ENCODE peak calls at places on chromosomes 13 and 19, in eight cellular contexts. L is neuronal stem cell, Y is stomach, T is SK-N-DZ, F is AG08395, B is putamen, D is GM04503, S is cerebellum. O is an unnamed sample.

GRCh38 chr19:10332158-10332964 is 968 bp downstream of the RAVER1 start:
- DNase-seq in B (no peak), D (no peak), F (no peak), L (no peak), T (no peak), S (no peak), Y (no peak), O (no peak)

GRCh38 chr13:23378009-23378632 is 55.4 kb downstream of the SACS start:
- DNase-seq in F (peak), D (peak), Y (no peak), L (no peak), T (no peak), S (no peak), B (peak), O (no peak)

GRCh38 chr13:82758056-82758455 is 1124.2 kb downstream of the SLITRK1 start:
- DNase-seq in Y (no peak), T (peak), L (no peak), B (no peak), S (no peak), F (no peak), D (no peak), O (peak)

GRCh38 chr13:26558912-26559485 is 1.5 kb downstream of the WASF3 start:
- DNase-seq in F (no peak), D (no peak), Y (no peak), B (no peak), T (no peak), S (no peak), L (peak), O (no peak)

GRCh38 chr19:29545866-29546582 is 20.2 kb downstream of the VSTM2B start:
- DNase-seq in F (no peak), Y (no peak), T (no peak), D (no peak), S (no peak), B (no peak), L (no peak), O (peak)

GRCh38 chr19:58007285-58007684 is 4.7 kb upstream of the ZNF606 start:
- DNase-seq in T (no peak), L (no peak), S (no peak), B (no peak), F (no peak), D (no peak), Y (no peak), O (peak)

GRCh38 chr19:13165091-13165997 is 15.1 kb downstream of the IER2 start:
- DNase-seq in S (no peak), D (no peak), Y (no peak), T (no peak), F (no peak), L (no peak), B (no peak), O (no peak)

GRCh38 chr13:89726690-89727435 is 1620.6 kb upstream of the MIR17HG start:
- DNase-seq in F (no peak), S (no peak), B (no peak), Y (no peak), T (no peak), D (no peak), L (no peak), O (no peak)

GRCh38 chr19:12703056-12703455 is 6.6 kb upstream of the FBXW9 start:
- DNase-seq in B (no peak), L (peak), F (peak), S (no peak), Y (no peak), T (peak), D (no peak), O (peak)

GRCh38 chr13:102466836-102467235 is 65.0 kb upstream of the FGF14 start:
- DNase-seq in T (no peak), F (no peak), D (no peak), L (no peak), Y (no peak), S (no peak), B (no peak), O (no peak)

GRCh38 chr19:45016388-45017314 is 15.4 kb downstream of the RELB start:
- DNase-seq in L (peak), B (peak), T (peak), Y (peak), S (peak), F (peak), D (peak), O (peak)

GRCh38 chr13:110274687-110275086 is 32.3 kb downstream of the COL4A1 start:
- DNase-seq in Y (no peak), B (no peak), S (no peak), F (peak), T (no peak), D (no peak), L (no peak), O (no peak)

GRCh38 chr13:80132741-80133601 is 208.0 kb downstream of the SPRY2 start:
- DNase-seq in L (no peak), T (peak), D (no peak), S (peak), Y (peak), B (peak), F (peak), O (no peak)

GRCh38 chr13:53191091-53191490 is 162.5 kb downstream of the OLFM4 start:
- DNase-seq in Y (no peak), S (no peak), B (no peak), T (no peak), D (no peak), F (peak), L (peak), O (peak)

GRCh38 chr19:30450945-30451344 is 78.8 kb downstream of the ZNF536 start:
- DNase-seq in D (no peak), S (peak), F (peak), B (no peak), Y (no peak), T (no peak), L (no peak), O (no peak)

GRCh38 chr19:39031368-39032163 is 783 bp downstream of the FBXO27 start:
- DNase-seq in F (peak), S (peak), L (peak), T (peak), B (peak), Y (peak), D (no peak), O (peak)

GRCh38 chr19:48806818-48807589 is 3.8 kb downstream of the BCAT2 start:
- DNase-seq in S (peak), D (no peak), B (peak), Y (no peak), F (peak), T (peak), L (peak), O (peak)

GRCh38 chr19:41998246-41999020 is 4.4 kb upstream of the ATP1A3 start:
- DNase-seq in F (peak), L (peak), Y (peak), D (no peak), S (peak), B (no peak), T (peak), O (peak)

GRCh38 chr19:15249912-15250634 is 17.8 kb upstream of the EPHX3 start:
- DNase-seq in L (no peak), Y (no peak), B (peak), F (peak), T (no peak), D (peak), S (no peak), O (no peak)

GRCh38 chr13:34698953-34699352 is 243.1 kb upstream of the NBEA start:
- DNase-seq in T (no peak), Y (no peak), B (no peak), D (no peak), S (no peak), F (no peak), L (no peak), O (no peak)

GRCh38 chr13:74325106-74325505 is 190.9 kb upstream of the KLF12 start:
- DNase-seq in B (peak), D (no peak), L (no peak), S (peak), T (no peak), Y (no peak), F (peak), O (no peak)

GRCh38 chr13:37886879-37887278 is 17.3 kb upstream of the TRPC4 start:
- DNase-seq in L (no peak), S (no peak), T (no peak), Y (no peak), F (no peak), B (no peak), D (no peak), O (no peak)

GRCh38 chr13:31067416-31068118 is 94.1 kb downstream of the HSPH1 start:
- DNase-seq in S (no peak), Y (no peak), B (peak), L (no peak), F (peak), D (no peak), T (no peak), O (no peak)

GRCh38 chr19:52451241-52451640 is 2.1 kb upstream of the ZNF578 start:
- DNase-seq in Y (no peak), T (no peak), D (no peak), S (no peak), F (no peak), L (no peak), B (no peak), O (no peak)

GRCh38 chr13:92074658-92075057 is 676.2 kb downstream of the GPC5 start:
- DNase-seq in D (no peak), F (no peak), B (no peak), S (no peak), L (peak), Y (no peak), T (peak), O (peak)

GRCh38 chr13:95714142-95714832 is 37.3 kb downstream of the DNAJC3 start:
- DNase-seq in B (no peak), D (peak), F (peak), T (no peak), Y (no peak), L (no peak), S (no peak), O (no peak)

GRCh38 chr13:100362371-100362770 is 226.2 kb downstream of the GGACT start:
- DNase-seq in Y (no peak), D (no peak), S (no peak), T (no peak), B (no peak), L (no peak), F (no peak), O (no peak)

GRCh38 chr19:29004796-29005195 is 208.2 kb downstream of the UQCRFS1 start:
- DNase-seq in F (no peak), S (no peak), B (no peak), T (no peak), D (no peak), Y (no peak), L (no peak), O (no peak)

GRCh38 chr19:48678201-48678600 is 5.4 kb upstream of the NTN5 start:
- DNase-seq in Y (peak), L (no peak), F (no peak), T (no peak), D (no peak), S (no peak), B (no peak), O (no peak)

O was measured in H9.